ENCODE peak calls at places on chromosomes 3 and 15, in eight cellular contexts. N is activated T-cell treated with anti-CD3 and anti-CD28 coated beads, Interleukin-2, amount 50 U/mL, for 1 hour; B is NCI-H1092 treated with DMSO at 0.1 percent for 48 hours; D is GM23338; Q is cardiac septum; M is stimulated activated CD8-positive, alpha-beta memory T cell treated with anti-CD3 and anti-CD28 coated beads, Interleukin-15, amount 100 ng/mL, for 24 hours; Z is fibroblast of lung; J is B cell. H is an unnamed sample.

GRCh38 chr3:141078200-141078599 is 27.1 kb downstream of the SPSB4 start:
- DNase-seq in N (no peak), B (no peak), D (no peak), Q (no peak), M (no peak), Z (no peak), J (no peak), H (no peak)

GRCh38 chr15:44633603-44634002 is 29.9 kb downstream of the SPG11 start:
- DNase-seq in N (no peak), B (no peak), D (no peak), Q (no peak), M (no peak), Z (peak; percentile 27), J (no peak), H (no peak)

GRCh38 chr15:63104727-63105126 is 16.9 kb upstream of the LACTB start:
- DNase-seq in N (no peak), B (no peak), D (no peak), Q (no peak), M (no peak), Z (peak; percentile 52), J (no peak), H (no peak)

GRCh38 chr3:152058906-152059305 is 185.5 kb downstream of the SUCNR1 start:
- DNase-seq in N (no peak), B (no peak), D (no peak), Q (no peak), M (no peak), Z (peak; percentile 61), J (no peak), H (no peak)

GRCh38 chr3:40623567-40623966 is 98.8 kb downstream of the ZNF621 start:
- DNase-seq in N (no peak), B (no peak), D (no peak), Q (no peak), M (no peak), Z (peak; percentile 26), J (peak; percentile 97), H (no peak)

GRCh38 chr15:56537881-56538280 is 72.9 kb upstream of the MNS1 start:
- DNase-seq in N (peak; percentile 39), B (no peak), D (no peak), Q (no peak), M (no peak), Z (peak; percentile 6), J (peak; percentile 47), H (peak; percentile 5)

GRCh38 chr3:158991146-158991705 is 189.4 kb downstream of the MFSD1 start:
- DNase-seq in N (no peak), B (no peak), D (peak; percentile 90), Q (no peak), M (no peak), Z (no peak), J (no peak), H (no peak)

GRCh38 chr15:25947336-25948080 is 84.4 kb upstream of the ATP10A start:
- DNase-seq in N (no peak), B (peak; percentile 77), D (peak; percentile 59), Q (no peak), M (no peak), Z (peak; percentile 28), J (no peak), H (no peak)

GRCh38 chr3:4859788-4860187 is 119.4 kb upstream of the BHLHE40 start:
- DNase-seq in N (no peak), B (no peak), D (no peak), Q (no peak), M (no peak), Z (no peak), J (no peak), H (no peak)

GRCh38 chr3:152322756-152323155 is 54.0 kb downstream of the MBNL1 start:
- DNase-seq in N (no peak), B (no peak), D (no peak), Q (no peak), M (no peak), Z (peak; percentile 40), J (no peak), H (no peak)

GRCh38 chr3:34619990-34620389 is 821.6 kb downstream of the PDCD6IP start:
- DNase-seq in N (no peak), B (no peak), D (peak; percentile 60), Q (no peak), M (no peak), Z (no peak), J (no peak), H (no peak)

GRCh38 chr3:184765730-184766074 is 46.3 kb upstream of the VPS8 start:
- DNase-seq in N (no peak), B (no peak), D (no peak), Q (no peak), M (no peak), Z (peak; percentile 24), J (peak; percentile 58), H (no peak)

GRCh38 chr3:72536206-72536887 is 311.9 kb downstream of the SHQ1 start:
- DNase-seq in N (no peak), B (no peak), D (no peak), Q (no peak), M (no peak), Z (no peak), J (no peak), H (no peak)

GRCh38 chr15:93127286-93127685 is 38.3 kb upstream of the RGMA start:
- DNase-seq in N (no peak), B (no peak), D (no peak), Q (no peak), M (no peak), Z (no peak), J (no peak), H (no peak)

GRCh38 chr3:13229291-13229949 is 156.2 kb upstream of the IQSEC1 start:
- DNase-seq in N (no peak), B (no peak), D (peak; percentile 87), Q (no peak), M (no peak), Z (no peak), J (no peak), H (no peak)

GRCh38 chr3:48194446-48195071 is 6.3 kb upstream of the CDC25A start:
- DNase-seq in N (no peak), B (peak; percentile 53), D (peak; percentile 90), Q (peak; percentile 50), M (no peak), Z (peak; percentile 29), J (no peak), H (no peak)

GRCh38 chr3:141071681-141072260 is 20.6 kb downstream of the SPSB4 start:
- DNase-seq in N (no peak), B (no peak), D (no peak), Q (no peak), M (no peak), Z (no peak), J (no peak), H (no peak)

GRCh38 chr15:26260517-26261133 is 397.5 kb upstream of the ATP10A start:
- DNase-seq in N (peak; percentile 23), B (peak; percentile 30), D (peak; percentile 86), Q (no peak), M (no peak), Z (peak; percentile 0), J (no peak), H (no peak)

GRCh38 chr15:79643393-79643792 is 211.3 kb downstream of the MINAR1 start:
- DNase-seq in N (no peak), B (no peak), D (no peak), Q (no peak), M (no peak), Z (no peak), J (no peak), H (no peak)

GRCh38 chr3:172194702-172195392 is 155.5 kb downstream of the FNDC3B start:
- DNase-seq in N (no peak), B (peak; percentile 53), D (peak; percentile 87), Q (no peak), M (no peak), Z (peak; percentile 75), J (no peak), H (no peak)

GRCh38 chr15:50262533-50262932 is 3.0 kb downstream of the HDC start:
- DNase-seq in N (no peak), B (no peak), D (no peak), Q (no peak), M (no peak), Z (no peak), J (no peak), H (no peak)

GRCh38 chr15:74314897-74315438 is 52.5 kb downstream of the CYP11A1 start:
- DNase-seq in N (peak; percentile 40), B (peak; percentile 22), D (no peak), Q (no peak), M (no peak), Z (peak; percentile 65), J (no peak), H (no peak)

GRCh38 chr3:42117175-42118008 is 26.2 kb downstream of the TRAK1 start:
- DNase-seq in N (no peak), B (no peak), D (peak; percentile 79), Q (no peak), M (no peak), Z (peak; percentile 84), J (no peak), H (no peak)

GRCh38 chr3:120816728-120817127 is 74.2 kb downstream of the GTF2E1 start:
- DNase-seq in N (no peak), B (no peak), D (no peak), Q (no peak), M (no peak), Z (peak; percentile 18), J (no peak), H (no peak)

GRCh38 chr3:45480218-45480617 is 91.8 kb downstream of the LARS2 start:
- DNase-seq in N (no peak), B (no peak), D (no peak), Q (no peak), M (no peak), Z (peak; percentile 38), J (no peak), H (no peak)

GRCh38 chr3:13015286-13016082 is 57.7 kb downstream of the IQSEC1 start:
- DNase-seq in N (peak; percentile 65), B (peak; percentile 47), D (no peak), Q (peak; percentile 89), M (no peak), Z (no peak), J (peak; percentile 84), H (no peak)

GRCh38 chr3:25664066-25664809 is 469 bp downstream of the TOP2B start:
- DNase-seq in N (peak; percentile 74), B (peak; percentile 47), D (peak; percentile 72), Q (peak; percentile 89), M (peak; percentile 42), Z (peak; percentile 72), J (peak; percentile 64), H (peak; percentile 51)

GRCh38 chr3:17070560-17070959 is 185.8 kb downstream of the PLCL2 start:
- DNase-seq in N (no peak), B (peak; percentile 88), D (peak; percentile 57), Q (no peak), M (no peak), Z (peak; percentile 11), J (no peak), H (no peak)

GRCh38 chr3:39147711-39148115 is 5.7 kb downstream of the CSRNP1 start:
- DNase-seq in N (peak; percentile 47), B (no peak), D (peak; percentile 61), Q (no peak), M (no peak), Z (peak; percentile 48), J (no peak), H (no peak)

GRCh38 chr3:113166719-113167492 is 44.5 kb upstream of the BOC start:
- DNase-seq in N (no peak), B (peak; percentile 97), D (peak; percentile 40), Q (no peak), M (no peak), Z (peak; percentile 80), J (no peak), H (no peak)

GRCh38 chr15:69919816-69920215 is 177.9 kb downstream of the TLE3 start:
- DNase-seq in N (no peak), B (no peak), D (peak; percentile 60), Q (peak; percentile 71), M (no peak), Z (no peak), J (no peak), H (no peak)

GRCh38 chr3:59809750-59810444 is 760.1 kb upstream of the CFAP20DC start:
- DNase-seq in N (no peak), B (peak; percentile 62), D (peak; percentile 61), Q (no peak), M (no peak), Z (peak; percentile 51), J (no peak), H (no peak)